ENCODE peak calls at places on chromosome 4, in five cellular contexts. T is A549, Q is mesothelial cell of epicardium, K is colonic mucosa, H is kidney. U is an unnamed sample.

GRCh38 chr4:166415749-166416148 is 542.7 kb downstream of the TLL1 start:
- DNase-seq in K (no peak), Q (no peak), H (peak), T (no peak), U (no peak)

GRCh38 chr4:111788046-111788642 is 357.1 kb upstream of the FAM241A start:
- DNase-seq in T (no peak), K (no peak), H (no peak), Q (peak), U (no peak)

GRCh38 chr4:117093581-117093980 is 8.2 kb upstream of the TRAM1L1 start:
- DNase-seq in H (no peak), Q (no peak), K (no peak), T (no peak), U (no peak)

GRCh38 chr4:5887361-5888221 is 5.3 kb downstream of the CRMP1 start:
- DNase-seq in Q (no peak), H (no peak), K (no peak), T (no peak), U (no peak)

GRCh38 chr4:111323916-111324315 is 701.0 kb upstream of the PITX2 start:
- DNase-seq in T (no peak), H (no peak), K (no peak), Q (no peak), U (no peak)

GRCh38 chr4:14566518-14566917 is 435.8 kb upstream of the CPEB2 start:
- DNase-seq in K (no peak), T (no peak), Q (no peak), H (no peak), U (no peak)

GRCh38 chr4:6227412-6228157 is 27.2 kb upstream of the JAKMIP1 start:
- DNase-seq in K (no peak), T (no peak), H (no peak), Q (peak), U (no peak)

GRCh38 chr4:28357985-28358384 is 1497.3 kb downstream of the STIM2 start:
- DNase-seq in Q (no peak), T (no peak), H (no peak), K (no peak), U (no peak)

GRCh38 chr4:155403886-155404285 is 27.1 kb upstream of the MAP9 start:
- DNase-seq in T (peak), H (no peak), K (no peak), Q (no peak), U (no peak)

GRCh38 chr4:168863719-168864632 is 146.1 kb downstream of the CBR4 start:
- DNase-seq in Q (no peak), K (no peak), T (no peak), H (no peak), U (no peak)

GRCh38 chr4:108512615-108513505 is 107.5 kb upstream of the RPL34 start:
- DNase-seq in Q (peak), H (peak), T (no peak), K (peak), U (peak)
- TF ChIP-seq CTCF in Q (no peak), H (no peak), T (no peak), K (no peak), U (peak)

GRCh38 chr4:3041192-3042142 is 32.9 kb downstream of the HTT-AS start:
- DNase-seq in H (peak), Q (no peak), K (peak), T (no peak), U (no peak)
- TF ChIP-seq CTCF in H (no peak), Q (no peak), K (no peak), T (no peak), U (no peak)

DNA sequence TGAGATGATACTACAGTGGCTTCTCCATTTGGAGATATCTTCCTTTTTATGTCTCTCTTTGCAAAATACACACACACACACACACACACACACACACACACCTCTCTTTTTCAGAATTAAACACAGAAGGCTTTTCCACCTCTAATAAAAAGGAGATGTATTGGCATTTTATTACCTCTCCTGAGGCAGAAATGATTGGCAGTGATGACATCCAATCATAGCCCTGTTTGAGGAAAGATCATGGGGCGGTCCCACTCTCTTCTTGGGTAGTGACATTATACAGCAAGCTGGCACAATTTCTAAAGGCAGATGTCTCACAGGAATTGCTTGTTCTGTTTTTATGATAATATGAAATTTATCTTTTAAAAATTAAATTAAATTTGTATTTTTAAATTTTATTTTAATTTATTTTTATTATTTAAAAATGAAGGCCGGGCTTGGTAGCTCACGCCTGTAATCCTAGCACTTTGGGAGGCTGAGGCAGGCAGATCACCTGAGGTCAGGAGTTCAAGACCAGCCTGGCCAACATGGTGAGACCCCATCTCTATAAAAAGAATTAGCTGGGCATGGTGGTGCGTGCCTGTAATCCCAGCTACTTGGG is 15.6 kb downstream of the CHRNA9 start:
- DNase-seq in H (no peak), K (no peak), Q (no peak), T (no peak), U (no peak)
- TF ChIP-seq CTCF in H (no peak), K (no peak), Q (no peak), T (no peak), U (no peak)

DNA sequence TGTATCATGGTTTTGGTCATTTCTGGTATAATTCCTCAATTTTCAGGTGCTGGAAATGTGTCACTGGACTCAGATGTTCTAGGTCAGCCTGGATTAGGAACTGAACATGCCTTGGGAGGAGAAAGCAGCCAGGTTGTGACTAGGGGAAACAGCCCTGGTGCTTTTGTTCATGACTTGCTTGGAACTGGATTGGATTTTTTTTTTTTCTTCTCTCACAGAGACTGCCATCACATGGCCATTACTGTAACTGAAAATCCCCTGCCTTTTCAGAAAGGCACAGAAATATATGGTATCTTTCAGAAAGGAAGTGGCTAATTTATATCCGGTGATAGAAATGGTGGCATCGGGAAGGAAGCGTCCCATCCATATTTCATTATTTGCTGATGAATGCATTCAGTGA is 34.6 kb downstream of the SEPTIN11 start:
- DNase-seq in H (no peak), K (no peak), Q (no peak), T (no peak), U (no peak)
- TF ChIP-seq CTCF in H (peak), K (no peak), Q (peak), T (peak), U (peak)

GRCh38 chr4:83054928-83055327 is 19.9 kb downstream of the COPS4 start:
- DNase-seq in Q (no peak), T (no peak), K (no peak), H (no peak), U (no peak)
- TF ChIP-seq CTCF in Q (peak), T (peak), K (peak), H (peak), U (peak)

GRCh38 chr4:121696641-121697461 is at the start of gene ANXA5:
- DNase-seq in T (peak), K (peak), H (peak), Q (peak), U (peak)

GRCh38 chr4:121698119-121698732 is 1.4 kb upstream of the ANXA5 start:
- DNase-seq in K (no peak), H (no peak), T (no peak), Q (no peak), U (no peak)

GRCh38 chr4:121697626-121698025 is 846 bp upstream of the ANXA5 start:
- DNase-seq in T (no peak), H (no peak), Q (no peak), K (no peak), U (no peak)

GRCh38 chr4:121693450-121693849 is 3.3 kb downstream of the ANXA5 start:
- DNase-seq in H (no peak), T (no peak), K (no peak), Q (no peak), U (no peak)

DNA sequence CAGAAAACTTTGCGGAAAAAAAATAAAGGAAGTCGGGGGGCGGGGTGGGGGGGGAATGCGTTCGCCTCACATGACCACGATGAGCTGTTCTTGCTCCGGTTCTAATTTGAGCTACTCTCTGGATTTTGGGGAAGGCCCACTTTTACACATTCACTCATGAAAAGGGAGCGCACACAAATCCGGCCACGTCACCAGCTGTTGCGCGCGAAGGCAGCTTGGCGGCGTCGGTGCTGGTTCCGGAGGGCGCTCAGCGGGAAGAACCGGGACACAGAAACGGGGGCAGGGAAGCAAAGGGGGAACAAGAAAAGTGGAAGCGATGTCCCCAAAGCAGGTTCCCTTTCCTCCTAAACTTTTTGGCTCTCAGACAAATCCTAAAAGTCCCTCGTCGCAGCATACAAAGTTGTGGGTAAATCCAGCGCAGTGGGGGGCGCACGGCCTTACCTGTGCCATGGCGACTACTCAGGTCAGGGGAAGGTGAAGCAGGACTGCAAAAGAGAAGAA is 590 bp downstream of the ANXA5 start:
- DNase-seq in K (peak), T (no peak), H (peak), Q (peak), U (peak)
- TF ChIP-seq CTCF in K (no peak), T (no peak), H (no peak), Q (no peak), U (peak)

GRCh38 chr4:143083811-143084472 is 100.8 kb upstream of the USP38 start:
- DNase-seq in T (no peak), H (no peak), Q (no peak), K (no peak), U (no peak)

GRCh38 chr4:143085644-143086043 is 99.1 kb upstream of the USP38 start:
- DNase-seq in Q (no peak), T (no peak), K (no peak), H (no peak), U (no peak)

GRCh38 chr4:143084566-143084965 is 100.2 kb upstream of the USP38 start:
- DNase-seq in T (no peak), H (no peak), K (no peak), Q (no peak), U (no peak)

GRCh38 chr4:143082698-143083097 is 102.0 kb upstream of the USP38 start:
- DNase-seq in H (no peak), T (no peak), Q (no peak), K (no peak), U (no peak)

GRCh38 chr4:143085224-143085623 is 99.5 kb upstream of the USP38 start:
- DNase-seq in T (no peak), Q (no peak), H (no peak), K (no peak), U (no peak)
- TF ChIP-seq CTCF in T (peak), Q (peak), H (peak), K (no peak), U (peak)

GRCh38 chr4:2910409-2910808 is 52.8 kb downstream of the NOP14 start:
- DNase-seq in H (peak), Q (no peak), T (no peak), K (no peak), U (no peak)
- TF ChIP-seq CTCF in H (no peak), Q (no peak), T (no peak), K (no peak), U (peak)

GRCh38 chr4:143203577-143203976 is 18.9 kb downstream of the USP38 start:
- DNase-seq in T (no peak), Q (no peak), H (no peak), K (no peak), U (no peak)

GRCh38 chr4:143202824-143203223 is 18.1 kb downstream of the USP38 start:
- DNase-seq in K (no peak), H (no peak), T (no peak), Q (no peak), U (no peak)

DNA sequence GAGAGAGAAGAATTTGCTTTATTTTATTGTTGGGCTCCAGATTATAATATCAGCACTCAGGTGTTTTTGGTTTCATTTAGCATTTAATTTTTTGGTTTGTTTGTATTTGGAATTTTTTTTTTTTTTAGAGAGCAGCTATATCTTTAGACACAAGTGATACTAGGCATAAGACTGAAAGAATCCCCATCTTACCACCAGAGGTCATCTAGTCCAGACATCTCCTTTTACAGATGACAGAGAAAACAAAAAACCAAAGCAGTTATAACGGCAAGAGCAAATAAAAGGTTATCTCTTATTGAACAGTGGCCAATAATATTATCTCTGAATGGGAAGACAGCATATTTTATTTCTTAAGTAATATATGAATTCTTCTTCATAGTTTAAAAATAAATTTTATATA is 22.8 kb downstream of the USP38 start:
- DNase-seq in T (no peak), H (no peak), K (no peak), Q (no peak), U (no peak)
- TF ChIP-seq CTCF in T (peak), H (peak), K (no peak), Q (no peak), U (peak)

GRCh38 chr4:56425518-56425917 is 9.9 kb downstream of the PPAT start:
- DNase-seq in K (no peak), T (no peak), H (no peak), Q (no peak), U (no peak)

GRCh38 chr4:56424176-56424575 is 11.2 kb downstream of the PPAT start:
- DNase-seq in T (no peak), H (no peak), Q (no peak), K (no peak), U (no peak)

GRCh38 chr4:56430203-56430602 is 5.2 kb downstream of the PPAT start:
- DNase-seq in K (no peak), H (no peak), Q (no peak), T (no peak), U (no peak)

GRCh38 chr4:56426273-56426672 is 9.1 kb downstream of the PPAT start:
- DNase-seq in T (no peak), H (no peak), K (no peak), Q (no peak), U (no peak)

DNA sequence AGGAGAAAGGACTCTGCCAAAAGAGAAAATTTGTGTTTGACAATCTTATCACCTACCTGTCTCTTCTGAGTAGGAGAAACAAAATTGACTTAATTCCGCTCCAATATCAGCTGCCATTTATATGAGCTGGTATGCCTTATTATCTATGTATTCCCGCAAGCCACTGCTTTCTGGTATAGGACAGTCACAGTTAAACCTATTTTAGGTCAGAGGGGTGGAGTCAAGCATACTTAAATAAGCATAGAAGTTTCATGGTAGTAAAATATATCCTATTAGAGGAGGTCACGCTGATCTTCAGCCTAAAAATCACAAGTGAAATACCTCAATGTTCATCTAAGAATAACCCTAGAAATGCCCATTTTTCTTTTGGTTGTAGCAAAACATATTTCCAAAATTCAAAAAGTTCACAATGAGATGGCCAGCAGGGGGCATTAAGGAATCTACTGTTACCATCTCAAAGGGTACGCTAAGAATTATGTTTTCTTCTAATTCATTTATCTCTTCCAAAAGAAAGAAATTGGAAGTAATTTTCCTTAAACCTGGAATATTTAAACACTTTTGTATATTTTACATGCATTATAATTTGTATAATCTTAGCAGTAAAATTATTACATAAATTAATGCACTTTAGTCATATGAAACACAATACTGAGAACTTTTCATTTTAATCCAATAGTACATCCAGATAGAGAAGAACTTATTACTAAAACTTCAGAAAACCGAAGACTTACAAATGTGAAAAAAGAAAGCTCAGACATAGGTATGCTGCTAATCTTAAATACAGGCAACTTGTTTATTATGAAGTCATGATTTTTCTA is 10.5 kb downstream of the PPAT start:
- DNase-seq in Q (no peak), H (no peak), K (peak), T (peak), U (no peak)
- TF ChIP-seq CTCF in Q (peak), H (peak), K (peak), T (peak), U (peak)

U was measured in progenitor cell of endocrine pancreas.